ENCODE peak calls at places on chromosomes 7 and 10, in ten cellular contexts. One of them, this sample, is unnamed. For H3K4me1 and H3K9me3, the result is how much of the 10 kb centered on the place peaks cover.

GRCh38 chr10:90148121-90148855 is 446.9 kb downstream of the KIF20B start:
- DNase-seq in transverse colon: no peak
- DNase-seq in left ventricle myocardium inferior: no peak
- DNase-seq in MM.1S: peak
- DNase-seq in pancreas: no peak
- DNase-seq in ovary: no peak
- DNase-seq in right cardiac atrium: no peak
- DNase-seq in neuronal stem cell: peak
- DNase-seq in cardiac muscle cell: peak
- DNase-seq in keratinocyte: peak
- DNase-seq in this sample: no peak

GRCh38 chr7:3787717-3788311 is 486.8 kb downstream of the SDK1 start:
- DNase-seq in MM.1S: no peak
- DNase-seq in ovary: peak
- DNase-seq in transverse colon: no peak
- DNase-seq in keratinocyte: no peak
- DNase-seq in neuronal stem cell: no peak
- DNase-seq in cardiac muscle cell: no peak
- DNase-seq in right cardiac atrium: peak
- DNase-seq in pancreas: no peak
- DNase-seq in left ventricle myocardium inferior: no peak
- DNase-seq in this sample: no peak

GRCh38 chr10:121865554-121865953 is 62.3 kb downstream of the ATE1 start:
- DNase-seq in right cardiac atrium: no peak
- DNase-seq in left ventricle myocardium inferior: no peak
- DNase-seq in keratinocyte: no peak
- DNase-seq in cardiac muscle cell: no peak
- DNase-seq in MM.1S: no peak
- DNase-seq in neuronal stem cell: no peak
- DNase-seq in transverse colon: no peak
- DNase-seq in ovary: no peak
- DNase-seq in pancreas: no peak
- DNase-seq in this sample: no peak

GRCh38 chr10:47369251-47369894 is 14.7 kb downstream of the ZNF488 start:
- DNase-seq in right cardiac atrium: no peak
- DNase-seq in ovary: no peak
- DNase-seq in transverse colon: no peak
- DNase-seq in keratinocyte: no peak
- DNase-seq in neuronal stem cell: no peak
- DNase-seq in MM.1S: no peak
- DNase-seq in pancreas: peak
- DNase-seq in cardiac muscle cell: no peak
- DNase-seq in left ventricle myocardium inferior: no peak
- DNase-seq in this sample: no peak

GRCh38 chr10:69819713-69820506 is 18.2 kb downstream of the COL13A1 start:
- DNase-seq in pancreas: no peak
- DNase-seq in left ventricle myocardium inferior: no peak
- DNase-seq in keratinocyte: peak
- DNase-seq in neuronal stem cell: no peak
- DNase-seq in transverse colon: no peak
- DNase-seq in right cardiac atrium: no peak
- DNase-seq in ovary: no peak
- DNase-seq in MM.1S: no peak
- DNase-seq in cardiac muscle cell: no peak
- DNase-seq in this sample: no peak

GRCh38 chr7:73844848-73845460 is 2.6 kb upstream of the METTL27 start:
- DNase-seq in transverse colon: no peak
- DNase-seq in right cardiac atrium: no peak
- DNase-seq in left ventricle myocardium inferior: no peak
- DNase-seq in MM.1S: no peak
- DNase-seq in neuronal stem cell: no peak
- DNase-seq in keratinocyte: no peak
- DNase-seq in ovary: no peak
- DNase-seq in pancreas: no peak
- DNase-seq in cardiac muscle cell: no peak
- DNase-seq in this sample: no peak

GRCh38 chr7:151115121-151115835 is 29.0 kb downstream of the AGAP3 start:
- DNase-seq in keratinocyte: no peak
- DNase-seq in right cardiac atrium: peak
- DNase-seq in left ventricle myocardium inferior: no peak
- DNase-seq in ovary: no peak
- DNase-seq in cardiac muscle cell: peak
- DNase-seq in pancreas: no peak
- DNase-seq in neuronal stem cell: no peak
- DNase-seq in transverse colon: no peak
- DNase-seq in MM.1S: no peak
- DNase-seq in this sample: no peak

GRCh38 chr7:127858091-127858914 is 172.9 kb downstream of the LRRC4 start:
- DNase-seq in cardiac muscle cell: no peak
- DNase-seq in left ventricle myocardium inferior: no peak
- DNase-seq in right cardiac atrium: peak
- DNase-seq in MM.1S: no peak
- DNase-seq in transverse colon: no peak
- DNase-seq in pancreas: no peak
- DNase-seq in ovary: no peak
- DNase-seq in neuronal stem cell: no peak
- DNase-seq in keratinocyte: no peak
- DNase-seq in this sample: no peak

GRCh38 chr10:88901610-88902327 is 21.7 kb downstream of the STAMBPL1 start:
- DNase-seq in cardiac muscle cell: no peak
- DNase-seq in keratinocyte: no peak
- DNase-seq in MM.1S: no peak
- DNase-seq in left ventricle myocardium inferior: no peak
- DNase-seq in right cardiac atrium: no peak
- DNase-seq in neuronal stem cell: no peak
- DNase-seq in ovary: no peak
- DNase-seq in pancreas: no peak
- DNase-seq in transverse colon: no peak
- DNase-seq in this sample: no peak

GRCh38 chr7:67018940-67019339 is 22.3 kb downstream of the TYW1 start:
- DNase-seq in MM.1S: no peak
- DNase-seq in keratinocyte: no peak
- DNase-seq in right cardiac atrium: no peak
- DNase-seq in transverse colon: no peak
- DNase-seq in left ventricle myocardium inferior: no peak
- DNase-seq in ovary: no peak
- DNase-seq in pancreas: no peak
- DNase-seq in neuronal stem cell: no peak
- DNase-seq in cardiac muscle cell: no peak
- DNase-seq in this sample: no peak

GRCh38 chr7:149764481-149765398 is 8.6 kb downstream of the ZNF467 start:
- DNase-seq in transverse colon: no peak
- DNase-seq in MM.1S: no peak
- DNase-seq in pancreas: no peak
- DNase-seq in neuronal stem cell: no peak
- DNase-seq in right cardiac atrium: no peak
- DNase-seq in ovary: no peak
- DNase-seq in keratinocyte: no peak
- DNase-seq in cardiac muscle cell: peak
- DNase-seq in left ventricle myocardium inferior: no peak
- DNase-seq in this sample: no peak

GRCh38 chr7:106668853-106669539 is 8.0 kb upstream of the CCDC71L start:
- DNase-seq in cardiac muscle cell: no peak
- DNase-seq in right cardiac atrium: no peak
- DNase-seq in pancreas: no peak
- DNase-seq in keratinocyte: no peak
- DNase-seq in neuronal stem cell: no peak
- DNase-seq in transverse colon: no peak
- DNase-seq in left ventricle myocardium inferior: no peak
- DNase-seq in ovary: no peak
- DNase-seq in MM.1S: no peak
- DNase-seq in this sample: no peak

GRCh38 chr7:44486693-44487092 is 3.8 kb downstream of the NUDCD3 start:
- DNase-seq in transverse colon: no peak
- DNase-seq in MM.1S: peak
- DNase-seq in ovary: no peak
- DNase-seq in left ventricle myocardium inferior: no peak
- DNase-seq in keratinocyte: peak
- DNase-seq in right cardiac atrium: no peak
- DNase-seq in pancreas: no peak
- DNase-seq in neuronal stem cell: no peak
- DNase-seq in cardiac muscle cell: no peak
- DNase-seq in this sample: no peak
- H3K4me1 ChIP-seq in transverse colon: under half
- H3K4me1 ChIP-seq in MM.1S: under half
- H3K4me1 ChIP-seq in ovary: under half
- H3K4me1 ChIP-seq in left ventricle myocardium inferior: half or more
- H3K4me1 ChIP-seq in keratinocyte: under half
- H3K4me1 ChIP-seq in right cardiac atrium: under half
- H3K4me1 ChIP-seq in pancreas: under half
- H3K4me1 ChIP-seq in neuronal stem cell: under half
- H3K4me1 ChIP-seq in cardiac muscle cell: under half
- H3K4me1 ChIP-seq in this sample: under half

GRCh38 chr7:157521752-157522151 is 184.9 kb downstream of the DNAJB6 start:
- DNase-seq in MM.1S: no peak
- DNase-seq in ovary: peak
- DNase-seq in keratinocyte: no peak
- DNase-seq in right cardiac atrium: no peak
- DNase-seq in cardiac muscle cell: no peak
- DNase-seq in transverse colon: no peak
- DNase-seq in neuronal stem cell: no peak
- DNase-seq in pancreas: peak
- DNase-seq in left ventricle myocardium inferior: no peak
- DNase-seq in this sample: no peak
- H3K9me3 ChIP-seq in MM.1S: under half
- H3K9me3 ChIP-seq in ovary: under half
- H3K9me3 ChIP-seq in keratinocyte: under half
- H3K9me3 ChIP-seq in right cardiac atrium: under half
- H3K9me3 ChIP-seq in cardiac muscle cell: under half
- H3K9me3 ChIP-seq in transverse colon: under half
- H3K9me3 ChIP-seq in neuronal stem cell: under half
- H3K9me3 ChIP-seq in pancreas: under half
- H3K9me3 ChIP-seq in left ventricle myocardium inferior: under half
- H3K9me3 ChIP-seq in this sample: under half

DNA sequence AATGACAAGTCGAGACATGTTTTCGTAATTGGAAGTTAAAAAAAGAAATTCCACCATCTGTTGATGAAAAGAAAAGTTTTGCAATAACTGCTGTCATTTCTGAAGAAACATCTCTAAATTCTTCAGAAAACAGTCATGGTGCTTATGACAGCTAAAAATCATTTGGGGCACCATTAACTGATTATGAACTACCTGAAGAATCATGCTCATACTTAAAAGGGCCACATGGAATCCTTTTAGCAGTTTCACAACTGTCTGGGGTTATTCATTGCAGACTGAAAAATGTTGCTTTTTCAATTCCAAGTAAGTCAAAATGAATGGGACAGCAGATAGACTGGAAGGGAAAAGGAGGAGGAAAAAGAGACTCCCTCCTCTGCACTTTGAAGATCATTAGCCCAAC is 134.2 kb downstream of the CHN2 start:
- DNase-seq in neuronal stem cell: no peak
- DNase-seq in ovary: no peak
- DNase-seq in left ventricle myocardium inferior: no peak
- DNase-seq in pancreas: no peak
- DNase-seq in keratinocyte: no peak
- DNase-seq in right cardiac atrium: no peak
- DNase-seq in transverse colon: no peak
- DNase-seq in cardiac muscle cell: no peak
- DNase-seq in MM.1S: no peak
- DNase-seq in this sample: no peak
- H3K4me1 ChIP-seq in neuronal stem cell: under half
- H3K4me1 ChIP-seq in ovary: under half
- H3K4me1 ChIP-seq in left ventricle myocardium inferior: under half
- H3K4me1 ChIP-seq in pancreas: under half
- H3K4me1 ChIP-seq in keratinocyte: under half
- H3K4me1 ChIP-seq in right cardiac atrium: under half
- H3K4me1 ChIP-seq in transverse colon: under half
- H3K4me1 ChIP-seq in cardiac muscle cell: under half
- H3K4me1 ChIP-seq in MM.1S: under half
- H3K4me1 ChIP-seq in this sample: under half

GRCh38 chr7:158073845-158074840 is 513.5 kb downstream of the PTPRN2 start:
- DNase-seq in transverse colon: no peak
- DNase-seq in ovary: no peak
- DNase-seq in pancreas: no peak
- DNase-seq in keratinocyte: no peak
- DNase-seq in neuronal stem cell: no peak
- DNase-seq in cardiac muscle cell: no peak
- DNase-seq in left ventricle myocardium inferior: no peak
- DNase-seq in MM.1S: no peak
- DNase-seq in right cardiac atrium: no peak
- DNase-seq in this sample: no peak
- H3K9me3 ChIP-seq in transverse colon: under half
- H3K9me3 ChIP-seq in ovary: under half
- H3K9me3 ChIP-seq in pancreas: under half
- H3K9me3 ChIP-seq in keratinocyte: under half
- H3K9me3 ChIP-seq in neuronal stem cell: under half
- H3K9me3 ChIP-seq in cardiac muscle cell: under half
- H3K9me3 ChIP-seq in left ventricle myocardium inferior: under half
- H3K9me3 ChIP-seq in MM.1S: under half
- H3K9me3 ChIP-seq in right cardiac atrium: under half
- H3K9me3 ChIP-seq in this sample: under half